ENCODE peak calls at places on chromosomes 7 and 10, in four cellular contexts. G is activated T-cell treated with anti-CD3 and anti-CD28 coated beads, Interleukin-2, amount 50 U/mL, for 72 hours; M is naive thymus-derived CD8-positive, alpha-beta T cell; R is NCI-H1105. D is an unnamed sample.

GRCh38 chr10:23370106-23370505 is 25.5 kb upstream of the C10orf67 start:
- DNase-seq in M (no peak), R (no peak), G (no peak), D (no peak)

GRCh38 chr10:106655165-106655564 is 509.3 kb downstream of the SORCS1 start:
- DNase-seq in M (no peak), G (no peak), R (no peak), D (no peak)

GRCh38 chr7:69190025-69190424 is 408.2 kb upstream of the AUTS2 start:
- DNase-seq in G (no peak), R (no peak), M (no peak), D (no peak)

GRCh38 chr10:73211106-73211811 is 35.8 kb downstream of the DNAJC9 start:
- DNase-seq in G (no peak), M (no peak), R (no peak), D (no peak)

GRCh38 chr10:8665322-8665721 is 610.8 kb downstream of the GATA3 start:
- DNase-seq in G (no peak), M (no peak), R (no peak), D (no peak)

GRCh38 chr7:111266613-111267012 is 175.7 kb downstream of the LRRN3 start:
- DNase-seq in M (no peak), R (no peak), G (no peak), D (no peak)

GRCh38 chr10:602391-603005 is 87.0 kb downstream of the DIP2C start:
- DNase-seq in M (no peak), G (no peak), R (no peak), D (no peak)

GRCh38 chr10:74177140-74177677 is 26.2 kb downstream of the ADK start:
- DNase-seq in R (no peak), G (peak), M (no peak), D (no peak)

GRCh38 chr10:35453855-35454532 is 117.7 kb downstream of the CCNY start:
- DNase-seq in G (no peak), M (no peak), R (no peak), D (no peak)

GRCh38 chr10:43594944-43595589 is 11.2 kb upstream of the ZNF485 start:
- DNase-seq in R (no peak), G (peak), M (no peak), D (no peak)

GRCh38 chr10:108453166-108453565 is 1288.7 kb upstream of the SORCS1 start:
- DNase-seq in M (no peak), R (no peak), G (no peak), D (no peak)

GRCh38 chr10:121442086-121442485 is 156.2 kb downstream of the FGFR2 start:
- DNase-seq in M (no peak), G (no peak), R (no peak), D (no peak)

GRCh38 chr10:12193193-12193592 is 2.5 kb downstream of the NUDT5 start:
- DNase-seq in M (no peak), G (no peak), R (no peak), D (no peak)

GRCh38 chr7:1021366-1021765 is 23.0 kb upstream of the GPR146 start:
- DNase-seq in R (no peak), G (no peak), M (no peak), D (no peak)

GRCh38 chr7:99242667-99243066 is 30.0 kb upstream of the MYH16 start:
- DNase-seq in G (no peak), R (no peak), M (no peak), D (no peak)

GRCh38 chr10:112823007-112823406 is 127.0 kb upstream of the TCF7L2 start:
- DNase-seq in R (no peak), G (no peak), M (no peak), D (no peak)

GRCh38 chr10:133230023-133230319 is at the start of gene UTF1:
- DNase-seq in M (no peak), R (no peak), G (no peak), D (no peak)

GRCh38 chr10:103145860-103146466 is 47.1 kb downstream of the NT5C2 start:
- DNase-seq in R (no peak), M (no peak), G (no peak), D (no peak)

D was measured in COR-L47.